ENCODE peak calls at places on chromosomes 4 and X, in eight cellular contexts. Q is MM.1S; H is effector memory CD4-positive, alpha-beta T cell; U is fibroblast of lung; S is DND-41; T is Peyer's patch; Y is CD4-positive, CD25-positive, alpha-beta regulatory T cell; W is GM23338. J is an unnamed sample.

GRCh38 chr4:3111461-3111860 is 37.0 kb downstream of the HTT start:
- DNase-seq in W (peak), U (peak), S (no peak), T (no peak), Q (no peak), Y (no peak), H (no peak), J (peak)

GRCh38 chr4:179447308-179447707 is 2005.1 kb upstream of the AGA start:
- DNase-seq in U (peak), H (no peak), Q (no peak), T (no peak), S (no peak), Y (no peak), W (peak), J (no peak)

GRCh38 chr4:15898902-15899301 is 39.6 kb downstream of the FGFBP1 start:
- DNase-seq in W (no peak), T (no peak), S (no peak), U (peak), H (no peak), Y (no peak), Q (no peak), J (no peak)

GRCh38 chrX:113726009-113726408 is 857.9 kb upstream of the HTR2C start:
- DNase-seq in W (no peak), H (no peak), T (no peak), S (no peak), Y (no peak), U (no peak), Q (no peak), J (no peak)

GRCh38 chr4:128288689-128289106 is 1.1 kb upstream of the PGRMC2 start:
- DNase-seq in H (no peak), U (peak), S (peak), T (peak), Y (peak), Q (peak), W (peak), J (no peak)

GRCh38 chr4:133147922-133148689 is 988 bp upstream of the PCDH10 start:
- DNase-seq in Q (no peak), T (no peak), U (peak), H (no peak), Y (no peak), W (peak), S (no peak), J (peak)

GRCh38 chr4:10129196-10130185 is 12.9 kb upstream of the WDR1 start:
- DNase-seq in H (no peak), S (no peak), U (no peak), W (no peak), Y (no peak), Q (no peak), T (no peak), J (no peak)

GRCh38 chr4:151822331-151822730 is 61.5 kb upstream of the GATB start:
- DNase-seq in H (no peak), T (no peak), W (no peak), S (no peak), Q (no peak), U (no peak), Y (no peak), J (no peak)

GRCh38 chr4:119038465-119038864 is 97.2 kb upstream of the MYOZ2 start:
- DNase-seq in W (no peak), T (no peak), Y (no peak), Q (no peak), S (no peak), U (peak), H (no peak), J (no peak)

GRCh38 chr4:37928896-37929537 is 31.2 kb upstream of the PTTG2 start:
- DNase-seq in U (peak), T (no peak), Y (no peak), W (no peak), Q (no peak), S (no peak), H (no peak), J (no peak)

GRCh38 chr4:119209077-119209476 is 3.4 kb upstream of the USP53 start:
- DNase-seq in T (no peak), Y (no peak), Q (no peak), U (peak), W (no peak), S (no peak), H (no peak), J (no peak)

GRCh38 chrX:82813671-82814078 is 694.4 kb upstream of the POU3F4 start:
- DNase-seq in S (no peak), Y (no peak), U (peak), H (no peak), T (no peak), Q (no peak), W (no peak), J (no peak)

GRCh38 chr4:143186634-143187033 is 1.9 kb downstream of the USP38 start:
- DNase-seq in Y (no peak), H (no peak), U (peak), W (peak), T (no peak), Q (peak), S (no peak), J (no peak)

GRCh38 chrX:101229155-101229554 is 9.6 kb downstream of the DRP2 start:
- DNase-seq in H (no peak), Y (no peak), S (no peak), Q (no peak), W (no peak), U (peak), T (no peak), J (no peak)

GRCh38 chr4:27007507-27007906 is 146.9 kb downstream of the STIM2 start:
- DNase-seq in T (no peak), U (no peak), Q (no peak), S (no peak), W (no peak), H (no peak), Y (no peak), J (no peak)

GRCh38 chr4:67980512-67980911 is 17.2 kb upstream of the TMPRSS11A start:
- DNase-seq in Q (no peak), Y (no peak), H (no peak), W (no peak), U (no peak), S (no peak), T (no peak), J (no peak)

GRCh38 chrX:140432328-140433025 is 72.4 kb downstream of the SOX3 start:
- DNase-seq in T (no peak), Y (no peak), U (peak), H (no peak), W (no peak), Q (no peak), S (no peak), J (no peak)

GRCh38 chr4:182126096-182126495 is 117.1 kb upstream of the TENM3 start:
- DNase-seq in U (peak), S (no peak), W (no peak), T (no peak), Y (no peak), H (no peak), Q (no peak), J (no peak)

GRCh38 chr4:176545886-176546285 is 226.1 kb downstream of the SPCS3 start:
- DNase-seq in S (no peak), Q (no peak), U (peak), T (no peak), Y (no peak), H (no peak), W (no peak), J (no peak)

GRCh38 chr4:108885211-108885610 is 122.4 kb upstream of the ETNPPL start:
- DNase-seq in S (no peak), W (no peak), U (peak), H (no peak), T (no peak), Q (no peak), Y (no peak), J (no peak)

GRCh38 chrX:49172280-49172780 is 632 bp downstream of the PLP2 start:
- DNase-seq in H (peak), W (peak), Y (peak), T (peak), U (peak), S (peak), Q (peak), J (no peak)

GRCh38 chr4:2081540-2081939 is 22.4 kb downstream of the NAT8L start:
- DNase-seq in Y (no peak), W (no peak), H (no peak), Q (no peak), S (no peak), T (peak), U (no peak), J (peak)

GRCh38 chrX:9671998-9672397 is 93.6 kb downstream of the GPR143 start:
- DNase-seq in U (no peak), W (no peak), Y (no peak), T (no peak), H (no peak), S (no peak), Q (no peak), J (no peak)

GRCh38 chr4:55545133-55545532 is 1.6 kb downstream of the CLOCK start:
- DNase-seq in T (no peak), W (peak), H (no peak), Y (no peak), U (peak), Q (no peak), S (no peak), J (no peak)

GRCh38 chr4:98505991-98506390 is 152.4 kb downstream of the TSPAN5 start:
- DNase-seq in T (no peak), H (no peak), U (no peak), W (no peak), Q (no peak), Y (no peak), S (no peak), J (no peak)

GRCh38 chrX:13285229-13285628 is 34.6 kb downstream of the ATXN3L start:
- DNase-seq in W (no peak), T (no peak), Q (no peak), S (no peak), Y (no peak), H (no peak), U (no peak), J (no peak)

GRCh38 chrX:13283512-13283911 is 36.3 kb downstream of the ATXN3L start:
- DNase-seq in W (peak), S (no peak), U (peak), T (no peak), Q (peak), Y (no peak), H (no peak), J (peak)

GRCh38 chrX:13283968-13284914 is 35.6 kb downstream of the ATXN3L start:
- DNase-seq in W (peak), T (no peak), H (no peak), U (peak), Q (no peak), Y (no peak), S (no peak), J (peak)

GRCh38 chrX:13287816-13288215 is 32.0 kb downstream of the ATXN3L start:
- DNase-seq in Y (no peak), Q (no peak), H (no peak), T (no peak), W (no peak), S (no peak), U (peak), J (no peak)

GRCh38 chrX:13285693-13286092 is 34.2 kb downstream of the ATXN3L start:
- DNase-seq in S (no peak), U (no peak), H (no peak), Y (no peak), Q (no peak), W (no peak), T (no peak), J (peak)
- H3K4me3 ChIP-seq in S (no peak), U (no peak), H (no peak), Y (no peak), Q (no peak), W (no peak), T (no peak), J (no peak)

GRCh38 chr4:165360041-165360782 is 18.6 kb upstream of the CPE start:
- DNase-seq in W (no peak), U (peak), S (no peak), H (no peak), Q (no peak), T (no peak), Y (no peak), J (no peak)

GRCh38 chr4:165361804-165362203 is 17.0 kb upstream of the CPE start:
- DNase-seq in S (no peak), H (no peak), U (no peak), Y (no peak), W (no peak), T (no peak), Q (no peak), J (no peak)

GRCh38 chr4:165355900-165356300 is 22.9 kb upstream of the CPE start:
- DNase-seq in W (peak), T (peak), S (peak), Y (no peak), U (peak), Q (peak), H (no peak), J (peak)

GRCh38 chr4:165360985-165361678 is 17.7 kb upstream of the CPE start:
- DNase-seq in T (no peak), Y (no peak), U (no peak), W (no peak), S (no peak), H (no peak), Q (no peak), J (no peak)

GRCh38 chr4:165359501-165359900 is 19.3 kb upstream of the CPE start:
- DNase-seq in U (peak), T (no peak), S (no peak), W (no peak), H (no peak), Q (no peak), Y (no peak), J (no peak)
- H3K4me3 ChIP-seq in U (no peak), T (no peak), S (no peak), W (no peak), H (no peak), Q (no peak), Y (no peak), J (no peak)

GRCh38 chr4:122796801-122797404 is 29.7 kb upstream of the FGF2 start:
- DNase-seq in T (no peak), S (no peak), Y (no peak), Q (no peak), U (peak), W (peak), H (no peak), J (peak)
- H3K4me3 ChIP-seq in T (no peak), S (no peak), Y (no peak), Q (no peak), U (no peak), W (no peak), H (no peak), J (no peak)

GRCh38 chrX:74537011-74537390 is 77.4 kb downstream of the RLIM start:
- DNase-seq in Y (no peak), Q (no peak), T (no peak), W (peak), U (peak), H (no peak), S (no peak), J (peak)
- H3K4me3 ChIP-seq in Y (no peak), Q (peak), T (peak), W (peak), U (peak), H (peak), S (no peak), J (peak)

DNA sequence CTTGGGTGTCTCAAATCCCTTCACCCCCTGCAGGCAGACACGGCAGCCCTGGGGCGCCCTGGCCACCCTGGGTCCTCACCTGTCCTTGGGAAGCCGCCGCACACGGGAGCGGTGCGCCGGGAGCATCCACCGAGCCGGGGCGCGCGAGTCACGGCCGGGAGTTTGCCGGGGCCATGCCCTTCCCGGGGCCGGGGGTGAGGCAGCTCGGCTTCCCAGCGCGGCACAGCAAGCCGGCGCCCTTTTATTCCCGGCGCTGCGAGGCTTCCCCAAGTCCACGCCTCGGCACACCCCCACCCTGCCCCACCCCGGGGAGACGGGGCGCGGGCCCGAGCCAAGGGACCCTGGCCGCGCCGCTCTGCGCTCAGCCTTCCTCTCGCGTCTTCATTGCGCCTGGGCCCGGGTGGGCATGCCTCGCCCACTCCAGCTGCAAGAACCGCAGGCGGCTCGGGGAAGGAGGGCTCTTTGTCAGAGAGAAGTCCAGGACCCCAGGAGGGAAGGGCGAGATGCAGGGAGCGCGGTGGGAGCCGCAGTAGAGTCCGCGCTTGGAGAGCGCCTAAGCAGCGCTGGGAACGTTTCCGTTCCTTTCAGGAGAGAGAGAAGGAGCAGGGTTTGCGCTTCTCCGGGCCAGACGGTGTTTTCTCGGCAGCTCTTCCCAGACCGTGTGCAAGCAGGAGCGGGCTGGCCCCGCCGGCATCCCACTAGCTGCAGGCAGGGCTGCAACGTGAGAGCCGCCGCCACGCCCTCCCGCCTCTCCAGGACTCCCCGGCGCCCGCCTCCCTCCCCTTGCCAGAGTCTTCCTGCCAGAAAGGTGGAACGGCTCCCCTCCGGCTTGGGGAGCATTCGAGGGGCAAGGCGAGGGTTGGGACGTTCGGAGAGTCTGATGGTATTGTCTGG is at the start of gene MXRA5:
- DNase-seq in H (no peak), Y (no peak), T (no peak), W (peak), Q (no peak), S (no peak), U (peak), J (peak)
- H3K4me3 ChIP-seq in H (no peak), Y (no peak), T (no peak), W (peak), Q (no peak), S (no peak), U (peak), J (peak)

DNA sequence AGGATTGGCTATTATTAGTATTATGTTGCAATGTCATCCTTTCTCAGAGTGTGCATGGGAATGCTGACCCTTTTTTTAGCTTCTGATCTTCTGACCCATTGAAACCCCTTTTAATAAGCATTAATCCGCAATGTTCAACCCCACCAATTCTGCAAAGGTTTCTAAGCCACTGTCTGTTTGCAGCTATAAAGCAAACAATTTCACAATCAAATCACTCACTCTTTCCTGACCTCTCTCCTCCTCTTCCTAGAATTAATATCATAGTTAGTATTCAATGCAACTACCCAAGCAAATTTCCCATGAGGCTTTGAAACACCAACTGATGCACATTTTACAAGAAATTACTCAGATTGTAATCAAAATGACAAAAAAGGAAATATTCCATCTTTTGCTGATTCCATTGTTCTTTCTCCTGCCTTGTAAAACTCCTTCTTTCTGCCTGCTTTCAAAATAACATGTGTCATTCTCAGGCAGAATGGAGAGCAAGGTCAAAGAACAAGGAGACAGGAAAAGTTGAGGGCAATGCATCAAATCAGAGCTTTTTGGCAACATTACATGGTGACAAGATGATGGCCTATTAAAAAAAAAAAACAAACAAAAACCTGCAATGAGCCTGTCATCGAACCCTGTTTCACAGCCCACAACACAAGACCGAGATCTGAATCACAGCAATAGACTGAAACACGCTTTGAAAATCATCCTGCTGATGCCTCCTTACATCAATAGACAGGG is 253.2 kb upstream of the AR start:
- DNase-seq in S (no peak), W (no peak), Y (no peak), H (no peak), U (no peak), Q (no peak), T (no peak), J (no peak)
- H3K4me3 ChIP-seq in S (no peak), W (no peak), Y (no peak), H (no peak), U (no peak), Q (no peak), T (no peak), J (no peak)

GRCh38 chr4:183444953-183445543 is 612 bp downstream of the CDKN2AIP start:
- DNase-seq in S (peak), Q (peak), W (peak), T (peak), U (peak), H (no peak), Y (no peak), J (no peak)
- H3K4me3 ChIP-seq in S (peak), Q (peak), W (peak), T (peak), U (peak), H (peak), Y (peak), J (peak)

GRCh38 chrX:71195959-71196727 is 26.9 kb upstream of the GJB1 start:
- DNase-seq in T (no peak), W (peak), U (no peak), Q (no peak), S (peak), H (no peak), Y (no peak), J (peak)

GRCh38 chrX:71199252-71199651 is 23.8 kb upstream of the GJB1 start:
- DNase-seq in T (no peak), H (no peak), Y (no peak), U (no peak), W (no peak), Q (no peak), S (no peak), J (no peak)

DNA sequence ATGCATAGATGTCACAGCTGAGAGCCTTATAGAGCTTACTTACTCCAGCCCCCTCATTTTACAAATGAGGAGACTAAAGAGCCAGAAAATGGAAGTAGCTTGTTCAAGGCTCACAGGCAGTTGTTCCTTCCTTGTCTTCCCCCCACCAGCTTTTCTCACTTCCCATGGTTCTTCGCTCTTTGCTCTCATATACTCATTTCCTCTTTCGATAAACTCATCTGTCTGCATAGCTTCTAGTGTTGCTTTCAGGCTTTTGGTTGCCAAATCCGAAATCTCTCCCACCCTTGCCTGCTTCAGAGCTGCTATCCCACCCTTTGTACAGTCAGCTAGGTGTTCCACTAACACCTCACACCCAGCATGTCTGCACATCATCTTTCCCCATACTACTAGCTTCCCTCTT is 25.0 kb upstream of the GJB1 start:
- DNase-seq in T (no peak), W (no peak), U (no peak), S (peak), Y (no peak), H (no peak), Q (no peak), J (no peak)
- H3K4me3 ChIP-seq in T (peak), W (no peak), U (no peak), S (peak), Y (peak), H (peak), Q (peak), J (no peak)

DNA sequence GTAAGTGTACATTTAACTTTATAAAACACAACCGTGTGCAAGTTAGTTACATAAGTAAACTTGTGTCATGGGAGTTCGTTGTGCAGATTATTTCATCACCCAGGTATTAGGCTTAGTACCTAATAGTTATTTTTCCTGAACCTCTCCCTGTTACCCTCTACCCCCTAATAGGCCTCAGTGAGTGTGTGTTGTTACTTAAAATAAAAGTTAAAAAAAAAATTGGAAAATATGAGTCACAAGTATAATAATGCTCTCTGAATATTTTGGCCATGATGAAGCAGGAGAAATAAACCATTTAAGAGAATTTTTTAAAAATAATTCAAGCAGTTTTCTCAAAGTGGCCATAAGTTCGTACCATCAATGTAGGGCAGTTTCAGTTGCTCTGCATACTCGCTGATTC is 105.1 kb upstream of the GRID2 start:
- DNase-seq in T (no peak), S (no peak), U (peak), W (no peak), H (no peak), Y (no peak), Q (no peak), J (no peak)
- H3K4me3 ChIP-seq in T (no peak), S (no peak), U (no peak), W (no peak), H (no peak), Y (no peak), Q (no peak), J (no peak)